ENCODE peak calls at places on chromosomes 16 and 17, in seven cellular contexts. One of them, this sample, is unnamed.

GRCh38 chr17:34383225-34383615 is 20.2 kb upstream of the CCL1 start:
- DNase-seq in NCI-H1694 treated with DMSO at 0.1 percent for 48 hours: no peak
- DNase-seq in endodermal cell: no peak
- DNase-seq in NCI-H2029: no peak
- DNase-seq in Calu3: no peak
- DNase-seq in B cell: no peak
- DNase-seq in astrocyte of the cerebellum: no peak
- DNase-seq in this sample: no peak

GRCh38 chr17:19448341-19449268 is 37.6 kb downstream of the RNF112 start:
- DNase-seq in NCI-H2029: no peak
- DNase-seq in endodermal cell: peak
- DNase-seq in astrocyte of the cerebellum: peak
- DNase-seq in NCI-H1694 treated with DMSO at 0.1 percent for 48 hours: no peak
- DNase-seq in Calu3: peak
- DNase-seq in B cell: no peak
- DNase-seq in this sample: no peak

GRCh38 chr16:24668481-24669001 is 60.9 kb upstream of the TNRC6A start:
- DNase-seq in endodermal cell: no peak
- DNase-seq in NCI-H2029: no peak
- DNase-seq in Calu3: no peak
- DNase-seq in astrocyte of the cerebellum: peak
- DNase-seq in B cell: no peak
- DNase-seq in NCI-H1694 treated with DMSO at 0.1 percent for 48 hours: no peak
- DNase-seq in this sample: no peak

GRCh38 chr16:70735141-70735979 is 49.5 kb upstream of the MTSS2 start:
- DNase-seq in endodermal cell: peak
- DNase-seq in Calu3: no peak
- DNase-seq in astrocyte of the cerebellum: no peak
- DNase-seq in NCI-H1694 treated with DMSO at 0.1 percent for 48 hours: no peak
- DNase-seq in NCI-H2029: no peak
- DNase-seq in B cell: no peak
- DNase-seq in this sample: no peak

GRCh38 chr17:30241051-30241450 is 5.6 kb upstream of the SLC6A4 start:
- DNase-seq in Calu3: no peak
- DNase-seq in astrocyte of the cerebellum: no peak
- DNase-seq in B cell: no peak
- DNase-seq in NCI-H1694 treated with DMSO at 0.1 percent for 48 hours: no peak
- DNase-seq in NCI-H2029: no peak
- DNase-seq in endodermal cell: no peak
- DNase-seq in this sample: no peak

GRCh38 chr17:50101346-50102163 is 6.4 kb downstream of the PDK2 start:
- DNase-seq in NCI-H1694 treated with DMSO at 0.1 percent for 48 hours: peak
- DNase-seq in Calu3: peak
- DNase-seq in astrocyte of the cerebellum: no peak
- DNase-seq in B cell: no peak
- DNase-seq in endodermal cell: peak
- DNase-seq in NCI-H2029: no peak
- DNase-seq in this sample: no peak

GRCh38 chr16:86826931-86827330 is 248.6 kb downstream of the FOXL1 start:
- DNase-seq in astrocyte of the cerebellum: no peak
- DNase-seq in Calu3: no peak
- DNase-seq in B cell: no peak
- DNase-seq in NCI-H2029: no peak
- DNase-seq in NCI-H1694 treated with DMSO at 0.1 percent for 48 hours: no peak
- DNase-seq in endodermal cell: peak
- DNase-seq in this sample: no peak

GRCh38 chr16:85435298-85435697 is 177.8 kb upstream of the GSE1 start:
- DNase-seq in endodermal cell: no peak
- DNase-seq in astrocyte of the cerebellum: no peak
- DNase-seq in B cell: no peak
- DNase-seq in Calu3: no peak
- DNase-seq in NCI-H2029: no peak
- DNase-seq in NCI-H1694 treated with DMSO at 0.1 percent for 48 hours: no peak
- DNase-seq in this sample: no peak

GRCh38 chr17:61335105-61335844 is 64.4 kb upstream of the TBX2 start:
- DNase-seq in Calu3: no peak
- DNase-seq in NCI-H2029: no peak
- DNase-seq in astrocyte of the cerebellum: no peak
- DNase-seq in NCI-H1694 treated with DMSO at 0.1 percent for 48 hours: peak
- DNase-seq in B cell: no peak
- DNase-seq in endodermal cell: no peak
- DNase-seq in this sample: no peak

GRCh38 chr16:84407588-84408313 is 39.4 kb downstream of the ATP2C2 start:
- DNase-seq in Calu3: no peak
- DNase-seq in B cell: no peak
- DNase-seq in NCI-H1694 treated with DMSO at 0.1 percent for 48 hours: no peak
- DNase-seq in astrocyte of the cerebellum: no peak
- DNase-seq in endodermal cell: no peak
- DNase-seq in NCI-H2029: no peak
- DNase-seq in this sample: no peak

GRCh38 chr17:78329263-78330059 is 30.4 kb downstream of the SOCS3 start:
- DNase-seq in Calu3: peak
- DNase-seq in astrocyte of the cerebellum: no peak
- DNase-seq in NCI-H1694 treated with DMSO at 0.1 percent for 48 hours: no peak
- DNase-seq in endodermal cell: no peak
- DNase-seq in B cell: no peak
- DNase-seq in NCI-H2029: no peak
- DNase-seq in this sample: no peak

GRCh38 chr16:89037261-89038152 is 56.1 kb upstream of the ACSF3 start:
- DNase-seq in B cell: peak
- DNase-seq in NCI-H1694 treated with DMSO at 0.1 percent for 48 hours: no peak
- DNase-seq in NCI-H2029: no peak
- DNase-seq in endodermal cell: peak
- DNase-seq in Calu3: peak
- DNase-seq in astrocyte of the cerebellum: peak
- DNase-seq in this sample: no peak

GRCh38 chr16:67533024-67533560 is 4.5 kb downstream of the RIPOR1 start:
- DNase-seq in endodermal cell: no peak
- DNase-seq in B cell: peak
- DNase-seq in astrocyte of the cerebellum: no peak
- DNase-seq in NCI-H1694 treated with DMSO at 0.1 percent for 48 hours: no peak
- DNase-seq in Calu3: no peak
- DNase-seq in NCI-H2029: no peak
- DNase-seq in this sample: no peak

GRCh38 chr17:7844292-7845154 is 10.3 kb upstream of the TMEM88 start:
- DNase-seq in Calu3: peak
- DNase-seq in NCI-H1694 treated with DMSO at 0.1 percent for 48 hours: peak
- DNase-seq in B cell: peak
- DNase-seq in endodermal cell: peak
- DNase-seq in NCI-H2029: peak
- DNase-seq in astrocyte of the cerebellum: peak
- DNase-seq in this sample: peak

GRCh38 chr17:6000426-6000825 is 69.8 kb upstream of the WSCD1 start:
- DNase-seq in B cell: no peak
- DNase-seq in NCI-H1694 treated with DMSO at 0.1 percent for 48 hours: no peak
- DNase-seq in Calu3: no peak
- DNase-seq in NCI-H2029: no peak
- DNase-seq in endodermal cell: no peak
- DNase-seq in astrocyte of the cerebellum: no peak
- DNase-seq in this sample: no peak

GRCh38 chr16:75243667-75244224 is 7.7 kb downstream of the BCAR1 start:
- DNase-seq in endodermal cell: no peak
- DNase-seq in NCI-H1694 treated with DMSO at 0.1 percent for 48 hours: no peak
- DNase-seq in Calu3: no peak
- DNase-seq in astrocyte of the cerebellum: no peak
- DNase-seq in NCI-H2029: no peak
- DNase-seq in B cell: no peak
- DNase-seq in this sample: no peak

GRCh38 chr17:80498920-80499410 is 22.6 kb upstream of the NPTX1 start:
- DNase-seq in Calu3: no peak
- DNase-seq in B cell: no peak
- DNase-seq in astrocyte of the cerebellum: no peak
- DNase-seq in NCI-H1694 treated with DMSO at 0.1 percent for 48 hours: no peak
- DNase-seq in NCI-H2029: no peak
- DNase-seq in endodermal cell: no peak
- DNase-seq in this sample: no peak

GRCh38 chr16:88686062-88686438 is 257 bp downstream of the SNAI3 start:
- DNase-seq in NCI-H1694 treated with DMSO at 0.1 percent for 48 hours: no peak
- DNase-seq in Calu3: no peak
- DNase-seq in B cell: no peak
- DNase-seq in NCI-H2029: peak
- DNase-seq in endodermal cell: no peak
- DNase-seq in astrocyte of the cerebellum: no peak
- DNase-seq in this sample: no peak

GRCh38 chr17:44556854-44557606 is at the start of gene FZD2:
- DNase-seq in B cell: peak
- DNase-seq in NCI-H2029: peak
- DNase-seq in astrocyte of the cerebellum: peak
- DNase-seq in NCI-H1694 treated with DMSO at 0.1 percent for 48 hours: peak
- DNase-seq in Calu3: peak
- DNase-seq in endodermal cell: peak
- DNase-seq in this sample: peak

GRCh38 chr16:525520-526180 is 1.9 kb upstream of the CAPN15 start:
- DNase-seq in endodermal cell: no peak
- DNase-seq in NCI-H1694 treated with DMSO at 0.1 percent for 48 hours: no peak
- DNase-seq in Calu3: peak
- DNase-seq in astrocyte of the cerebellum: peak
- DNase-seq in B cell: no peak
- DNase-seq in NCI-H2029: peak
- DNase-seq in this sample: no peak

GRCh38 chr16:68993885-68994284 is 111.6 kb upstream of the HAS3 start:
- DNase-seq in endodermal cell: no peak
- DNase-seq in NCI-H2029: no peak
- DNase-seq in Calu3: peak
- DNase-seq in NCI-H1694 treated with DMSO at 0.1 percent for 48 hours: no peak
- DNase-seq in astrocyte of the cerebellum: peak
- DNase-seq in B cell: no peak
- DNase-seq in this sample: no peak

GRCh38 chr17:16371742-16372141 is 9.1 kb upstream of the UBB start:
- DNase-seq in NCI-H2029: peak
- DNase-seq in B cell: no peak
- DNase-seq in astrocyte of the cerebellum: no peak
- DNase-seq in NCI-H1694 treated with DMSO at 0.1 percent for 48 hours: no peak
- DNase-seq in Calu3: no peak
- DNase-seq in endodermal cell: no peak
- DNase-seq in this sample: no peak

GRCh38 chr16:84608281-84608680 is 9.6 kb downstream of the COTL1 start:
- DNase-seq in NCI-H1694 treated with DMSO at 0.1 percent for 48 hours: no peak
- DNase-seq in endodermal cell: no peak
- DNase-seq in NCI-H2029: no peak
- DNase-seq in B cell: no peak
- DNase-seq in astrocyte of the cerebellum: no peak
- DNase-seq in Calu3: no peak
- DNase-seq in this sample: no peak

GRCh38 chr17:8222380-8222629 is 11.9 kb upstream of the AURKB start:
- DNase-seq in NCI-H2029: peak
- DNase-seq in Calu3: no peak
- DNase-seq in astrocyte of the cerebellum: no peak
- DNase-seq in NCI-H1694 treated with DMSO at 0.1 percent for 48 hours: peak
- DNase-seq in B cell: no peak
- DNase-seq in endodermal cell: peak
- DNase-seq in this sample: peak

GRCh38 chr17:8185580-8186445 is 4.2 kb downstream of the BORCS6 start:
- DNase-seq in Calu3: peak
- DNase-seq in B cell: peak
- DNase-seq in endodermal cell: peak
- DNase-seq in astrocyte of the cerebellum: no peak
- DNase-seq in NCI-H2029: no peak
- DNase-seq in NCI-H1694 treated with DMSO at 0.1 percent for 48 hours: peak
- DNase-seq in this sample: peak

GRCh38 chr17:57972151-57972550 is 15.9 kb downstream of the VEZF1 start:
- DNase-seq in NCI-H2029: no peak
- DNase-seq in endodermal cell: peak
- DNase-seq in astrocyte of the cerebellum: no peak
- DNase-seq in NCI-H1694 treated with DMSO at 0.1 percent for 48 hours: no peak
- DNase-seq in Calu3: no peak
- DNase-seq in B cell: no peak
- DNase-seq in this sample: no peak

GRCh38 chr17:9880582-9880999 is 24.5 kb downstream of the RCVRN start:
- DNase-seq in endodermal cell: no peak
- DNase-seq in astrocyte of the cerebellum: no peak
- DNase-seq in Calu3: peak
- DNase-seq in NCI-H1694 treated with DMSO at 0.1 percent for 48 hours: no peak
- DNase-seq in NCI-H2029: no peak
- DNase-seq in B cell: no peak
- DNase-seq in this sample: no peak

GRCh38 chr17:72404872-72405271 is 284.1 kb downstream of the SOX9 start:
- DNase-seq in NCI-H2029: no peak
- DNase-seq in NCI-H1694 treated with DMSO at 0.1 percent for 48 hours: no peak
- DNase-seq in Calu3: no peak
- DNase-seq in endodermal cell: no peak
- DNase-seq in astrocyte of the cerebellum: no peak
- DNase-seq in B cell: no peak
- DNase-seq in this sample: no peak

GRCh38 chr17:49198206-49198605 is 12.2 kb downstream of the GNGT2 start:
- DNase-seq in B cell: no peak
- DNase-seq in NCI-H2029: no peak
- DNase-seq in Calu3: no peak
- DNase-seq in NCI-H1694 treated with DMSO at 0.1 percent for 48 hours: no peak
- DNase-seq in astrocyte of the cerebellum: no peak
- DNase-seq in endodermal cell: no peak
- DNase-seq in this sample: no peak

GRCh38 chr16:50298591-50299507 is 32.5 kb downstream of the ADCY7 start:
- DNase-seq in astrocyte of the cerebellum: no peak
- DNase-seq in NCI-H1694 treated with DMSO at 0.1 percent for 48 hours: no peak
- DNase-seq in Calu3: no peak
- DNase-seq in endodermal cell: peak
- DNase-seq in B cell: no peak
- DNase-seq in NCI-H2029: no peak
- DNase-seq in this sample: no peak

GRCh38 chr17:2694381-2695242 is 17.0 kb downstream of the CLUH start:
- DNase-seq in endodermal cell: peak
- DNase-seq in B cell: no peak
- DNase-seq in Calu3: no peak
- DNase-seq in astrocyte of the cerebellum: no peak
- DNase-seq in NCI-H1694 treated with DMSO at 0.1 percent for 48 hours: no peak
- DNase-seq in NCI-H2029: no peak
- DNase-seq in this sample: no peak

GRCh38 chr16:24156777-24157176 is 99.4 kb upstream of the CACNG3 start:
- DNase-seq in astrocyte of the cerebellum: no peak
- DNase-seq in endodermal cell: no peak
- DNase-seq in NCI-H1694 treated with DMSO at 0.1 percent for 48 hours: no peak
- DNase-seq in Calu3: no peak
- DNase-seq in B cell: no peak
- DNase-seq in NCI-H2029: no peak
- DNase-seq in this sample: no peak